ENCODE peak calls at places on chromosomes 6 and 20, in five cellular contexts. One of them, this sample, is unnamed.

GRCh38 chr6:158567152-158567551 is 7.3 kb downstream of the TMEM181 start:
- DNase-seq in astrocyte of the spinal cord: no peak
- DNase-seq in foreskin fibroblast: no peak
- DNase-seq in IMR-90: no peak
- DNase-seq in progenitor cell of endocrine pancreas: no peak
- DNase-seq in this sample: no peak

GRCh38 chr20:51195419-51195901 is 172.6 kb upstream of the KCNG1 start:
- DNase-seq in IMR-90: peak
- DNase-seq in foreskin fibroblast: peak
- DNase-seq in astrocyte of the spinal cord: peak
- DNase-seq in progenitor cell of endocrine pancreas: no peak
- DNase-seq in this sample: no peak

GRCh38 chr6:41801380-41801779 is 13.9 kb downstream of the TOMM6 start:
- DNase-seq in progenitor cell of endocrine pancreas: no peak
- DNase-seq in IMR-90: peak
- DNase-seq in foreskin fibroblast: peak
- DNase-seq in astrocyte of the spinal cord: peak
- DNase-seq in this sample: peak

GRCh38 chr6:22401206-22401605 is 104.4 kb upstream of the PRL start:
- DNase-seq in IMR-90: no peak
- DNase-seq in astrocyte of the spinal cord: no peak
- DNase-seq in foreskin fibroblast: no peak
- DNase-seq in progenitor cell of endocrine pancreas: no peak
- DNase-seq in this sample: no peak

GRCh38 chr6:16168858-16169257 is 40.0 kb downstream of the MYLIP start:
- DNase-seq in astrocyte of the spinal cord: peak
- DNase-seq in progenitor cell of endocrine pancreas: no peak
- DNase-seq in IMR-90: peak
- DNase-seq in foreskin fibroblast: peak
- DNase-seq in this sample: no peak

GRCh38 chr20:35171753-35172433 is at the start of gene PROCR:
- DNase-seq in astrocyte of the spinal cord: peak
- DNase-seq in IMR-90: peak
- DNase-seq in foreskin fibroblast: peak
- DNase-seq in progenitor cell of endocrine pancreas: no peak
- DNase-seq in this sample: peak

GRCh38 chr6:71468038-71468437 is 179.4 kb downstream of the OGFRL1 start:
- DNase-seq in astrocyte of the spinal cord: no peak
- DNase-seq in foreskin fibroblast: no peak
- DNase-seq in progenitor cell of endocrine pancreas: no peak
- DNase-seq in IMR-90: no peak
- DNase-seq in this sample: no peak

GRCh38 chr20:34712525-34713192 is 8.5 kb downstream of the TP53INP2 start:
- DNase-seq in progenitor cell of endocrine pancreas: no peak
- DNase-seq in IMR-90: no peak
- DNase-seq in astrocyte of the spinal cord: no peak
- DNase-seq in foreskin fibroblast: no peak
- DNase-seq in this sample: no peak

GRCh38 chr6:52610745-52611355 is 34.0 kb upstream of the TRAM2 start:
- DNase-seq in foreskin fibroblast: peak
- DNase-seq in IMR-90: peak
- DNase-seq in astrocyte of the spinal cord: peak
- DNase-seq in progenitor cell of endocrine pancreas: no peak
- DNase-seq in this sample: peak

GRCh38 chr20:46767127-46767761 is 57.8 kb downstream of the SLC2A10 start:
- DNase-seq in IMR-90: peak
- DNase-seq in foreskin fibroblast: peak
- DNase-seq in astrocyte of the spinal cord: no peak
- DNase-seq in progenitor cell of endocrine pancreas: no peak
- DNase-seq in this sample: peak

GRCh38 chr6:31186052-31186734 is 15.7 kb upstream of the POU5F1 start:
- DNase-seq in progenitor cell of endocrine pancreas: no peak
- DNase-seq in astrocyte of the spinal cord: no peak
- DNase-seq in IMR-90: no peak
- DNase-seq in foreskin fibroblast: peak
- DNase-seq in this sample: peak

GRCh38 chr6:170134077-170135040 is 156.5 kb downstream of the DLL1 start:
- DNase-seq in foreskin fibroblast: no peak
- DNase-seq in IMR-90: no peak
- DNase-seq in progenitor cell of endocrine pancreas: peak
- DNase-seq in astrocyte of the spinal cord: no peak
- DNase-seq in this sample: no peak

GRCh38 chr6:106377061-106377540 is 16.6 kb downstream of the CRYBG1 start:
- DNase-seq in progenitor cell of endocrine pancreas: no peak
- DNase-seq in foreskin fibroblast: peak
- DNase-seq in astrocyte of the spinal cord: peak
- DNase-seq in IMR-90: peak
- DNase-seq in this sample: peak

GRCh38 chr6:73694711-73695411 is 1.1 kb upstream of the CD109 start:
- DNase-seq in astrocyte of the spinal cord: peak
- DNase-seq in foreskin fibroblast: peak
- DNase-seq in progenitor cell of endocrine pancreas: no peak
- DNase-seq in IMR-90: peak
- DNase-seq in this sample: peak

GRCh38 chr20:63924241-63924640 is 29.3 kb downstream of the DNAJC5 start:
- DNase-seq in astrocyte of the spinal cord: no peak
- DNase-seq in IMR-90: no peak
- DNase-seq in foreskin fibroblast: no peak
- DNase-seq in progenitor cell of endocrine pancreas: no peak
- DNase-seq in this sample: no peak

GRCh38 chr6:163780993-163781392 is 366.5 kb downstream of the QKI start:
- DNase-seq in astrocyte of the spinal cord: peak
- DNase-seq in progenitor cell of endocrine pancreas: no peak
- DNase-seq in foreskin fibroblast: no peak
- DNase-seq in IMR-90: peak
- DNase-seq in this sample: no peak

GRCh38 chr6:108671790-108672189 is 111.1 kb downstream of the FOXO3 start:
- DNase-seq in IMR-90: no peak
- DNase-seq in astrocyte of the spinal cord: no peak
- DNase-seq in foreskin fibroblast: no peak
- DNase-seq in progenitor cell of endocrine pancreas: no peak
- DNase-seq in this sample: no peak

GRCh38 chr20:34967421-34967820 is 11.8 kb downstream of the MYH7B start:
- DNase-seq in IMR-90: no peak
- DNase-seq in progenitor cell of endocrine pancreas: no peak
- DNase-seq in astrocyte of the spinal cord: no peak
- DNase-seq in foreskin fibroblast: no peak
- DNase-seq in this sample: no peak

GRCh38 chr20:62762376-62762775 is 33.9 kb upstream of the MRGBP start:
- DNase-seq in progenitor cell of endocrine pancreas: no peak
- DNase-seq in IMR-90: no peak
- DNase-seq in astrocyte of the spinal cord: no peak
- DNase-seq in foreskin fibroblast: no peak
- DNase-seq in this sample: no peak

GRCh38 chr20:16621435-16622141 is 48.3 kb upstream of the KIF16B start:
- DNase-seq in IMR-90: no peak
- DNase-seq in astrocyte of the spinal cord: no peak
- DNase-seq in progenitor cell of endocrine pancreas: no peak
- DNase-seq in foreskin fibroblast: no peak
- DNase-seq in this sample: no peak

GRCh38 chr20:44642203-44643153 is 9.0 kb downstream of the ADA start:
- DNase-seq in IMR-90: peak
- DNase-seq in foreskin fibroblast: peak
- DNase-seq in astrocyte of the spinal cord: peak
- DNase-seq in progenitor cell of endocrine pancreas: no peak
- DNase-seq in this sample: peak

GRCh38 chr6:137767465-137767864 is 99.6 kb upstream of the TNFAIP3 start:
- DNase-seq in foreskin fibroblast: no peak
- DNase-seq in IMR-90: no peak
- DNase-seq in astrocyte of the spinal cord: no peak
- DNase-seq in progenitor cell of endocrine pancreas: no peak
- DNase-seq in this sample: no peak

GRCh38 chr6:70388814-70389213 is 24.5 kb upstream of the FAM135A start:
- DNase-seq in progenitor cell of endocrine pancreas: no peak
- DNase-seq in foreskin fibroblast: no peak
- DNase-seq in astrocyte of the spinal cord: no peak
- DNase-seq in IMR-90: no peak
- DNase-seq in this sample: no peak

GRCh38 chr6:90610671-90611542 is 24.0 kb upstream of the MAP3K7 start:
- DNase-seq in astrocyte of the spinal cord: peak
- DNase-seq in progenitor cell of endocrine pancreas: peak
- DNase-seq in IMR-90: peak
- DNase-seq in foreskin fibroblast: peak
- DNase-seq in this sample: no peak

GRCh38 chr6:40907198-40907701 is 131.8 kb downstream of the UNC5CL start:
- DNase-seq in astrocyte of the spinal cord: peak
- DNase-seq in foreskin fibroblast: peak
- DNase-seq in IMR-90: peak
- DNase-seq in progenitor cell of endocrine pancreas: no peak
- DNase-seq in this sample: peak

GRCh38 chr6:53646606-53647005 is 18.9 kb downstream of the KLHL31 start:
- DNase-seq in IMR-90: no peak
- DNase-seq in astrocyte of the spinal cord: no peak
- DNase-seq in foreskin fibroblast: no peak
- DNase-seq in progenitor cell of endocrine pancreas: no peak
- DNase-seq in this sample: no peak

GRCh38 chr6:55276745-55277627 is 50.3 kb upstream of the GFRAL start:
- DNase-seq in astrocyte of the spinal cord: peak
- DNase-seq in IMR-90: peak
- DNase-seq in progenitor cell of endocrine pancreas: no peak
- DNase-seq in foreskin fibroblast: peak
- DNase-seq in this sample: peak

GRCh38 chr6:149363154-149363553 is 36.9 kb upstream of the SUMO4 start:
- DNase-seq in foreskin fibroblast: no peak
- DNase-seq in IMR-90: no peak
- DNase-seq in astrocyte of the spinal cord: no peak
- DNase-seq in progenitor cell of endocrine pancreas: no peak
- DNase-seq in this sample: no peak

GRCh38 chr6:129697788-129698187 is 12.2 kb downstream of the ARHGAP18 start:
- DNase-seq in astrocyte of the spinal cord: no peak
- DNase-seq in foreskin fibroblast: no peak
- DNase-seq in IMR-90: no peak
- DNase-seq in progenitor cell of endocrine pancreas: no peak
- DNase-seq in this sample: no peak

GRCh38 chr20:16539280-16539679 is 34.0 kb downstream of the KIF16B start:
- DNase-seq in IMR-90: peak
- DNase-seq in astrocyte of the spinal cord: no peak
- DNase-seq in foreskin fibroblast: peak
- DNase-seq in progenitor cell of endocrine pancreas: no peak
- DNase-seq in this sample: no peak

GRCh38 chr20:52433326-52434040 is 241.9 kb upstream of the ZFP64 start:
- DNase-seq in foreskin fibroblast: no peak
- DNase-seq in IMR-90: no peak
- DNase-seq in astrocyte of the spinal cord: no peak
- DNase-seq in progenitor cell of endocrine pancreas: no peak
- DNase-seq in this sample: no peak

GRCh38 chr6:97850458-97851218 is 567.6 kb upstream of the MMS22L start:
- DNase-seq in progenitor cell of endocrine pancreas: no peak
- DNase-seq in IMR-90: no peak
- DNase-seq in foreskin fibroblast: peak
- DNase-seq in astrocyte of the spinal cord: peak
- DNase-seq in this sample: no peak

GRCh38 chr6:149060300-149060984 is 257.1 kb upstream of the TAB2 start:
- DNase-seq in progenitor cell of endocrine pancreas: no peak
- DNase-seq in IMR-90: peak
- DNase-seq in astrocyte of the spinal cord: no peak
- DNase-seq in foreskin fibroblast: no peak
- DNase-seq in this sample: no peak

GRCh38 chr6:132445201-132445951 is 44.1 kb upstream of the MOXD1 start:
- DNase-seq in foreskin fibroblast: peak
- DNase-seq in astrocyte of the spinal cord: peak
- DNase-seq in IMR-90: peak
- DNase-seq in progenitor cell of endocrine pancreas: no peak
- DNase-seq in this sample: peak

GRCh38 chr6:78489874-78490273 is 377.5 kb upstream of the IRAK1BP1 start:
- DNase-seq in IMR-90: peak
- DNase-seq in astrocyte of the spinal cord: peak
- DNase-seq in foreskin fibroblast: peak
- DNase-seq in progenitor cell of endocrine pancreas: no peak
- DNase-seq in this sample: no peak

GRCh38 chr6:70563540-70563939 is 3.2 kb upstream of the SDHAF4 start:
- DNase-seq in IMR-90: peak
- DNase-seq in foreskin fibroblast: no peak
- DNase-seq in astrocyte of the spinal cord: peak
- DNase-seq in progenitor cell of endocrine pancreas: no peak
- DNase-seq in this sample: no peak

GRCh38 chr6:39769012-39769411 is 23.2 kb upstream of the DAAM2 start:
- DNase-seq in IMR-90: no peak
- DNase-seq in foreskin fibroblast: no peak
- DNase-seq in progenitor cell of endocrine pancreas: no peak
- DNase-seq in astrocyte of the spinal cord: no peak
- DNase-seq in this sample: no peak

GRCh38 chr6:1296542-1296941 is 15.4 kb upstream of the FOXQ1 start:
- DNase-seq in IMR-90: peak
- DNase-seq in progenitor cell of endocrine pancreas: no peak
- DNase-seq in foreskin fibroblast: peak
- DNase-seq in astrocyte of the spinal cord: peak
- DNase-seq in this sample: peak

GRCh38 chr6:68747110-68747509 is 112.0 kb downstream of the ADGRB3 start:
- DNase-seq in IMR-90: no peak
- DNase-seq in foreskin fibroblast: no peak
- DNase-seq in astrocyte of the spinal cord: no peak
- DNase-seq in progenitor cell of endocrine pancreas: no peak
- DNase-seq in this sample: no peak

This sample was measured in HFFc6.